ENCODE peak calls at places on chromosomes 13 and 19, in nine cellular contexts. E is breast epithelium, N is spleen, Y is A549, A is IMR-90, H is transverse colon, D is uterus, M is body of pancreas, W is adrenal gland. O is an unnamed sample.

GRCh38 chr19:1767464-1767933 is 14.2 kb downstream of the ONECUT3 start:
- DNase-seq in E (no peak), N (peak), Y (no peak), A (no peak), H (peak), D (peak), M (peak), W (peak), O (peak)

GRCh38 chr19:54137913-54138776 is 583 bp downstream of the CNOT3 start:
- DNase-seq in E (no peak), N (peak), Y (no peak), A (no peak), H (peak), D (peak), M (no peak), W (no peak), O (no peak)

GRCh38 chr13:26465514-26465913 is 92.0 kb upstream of the WASF3 start:
- DNase-seq in E (no peak), N (no peak), Y (no peak), A (no peak), H (no peak), D (no peak), M (no peak), W (no peak), O (peak)

GRCh38 chr13:21884965-21885567 is 214.2 kb downstream of the FGF9 start:
- DNase-seq in E (no peak), N (no peak), Y (no peak), A (no peak), H (no peak), D (no peak), M (no peak), W (no peak), O (no peak)

GRCh38 chr19:38952395-38953165 is 21.8 kb downstream of the MRPS12 start:
- DNase-seq in E (no peak), N (peak), Y (peak), A (peak), H (peak), D (no peak), M (peak), W (peak), O (no peak)

GRCh38 chr19:49957262-49957915 is 3.6 kb downstream of the SIGLEC11 start:
- DNase-seq in E (no peak), N (peak), Y (no peak), A (no peak), H (no peak), D (no peak), M (peak), W (peak), O (no peak)

GRCh38 chr19:50490411-50490811 is 13.8 kb upstream of the GARIN5A start:
- DNase-seq in E (no peak), N (peak), Y (no peak), A (no peak), H (no peak), D (no peak), M (no peak), W (no peak), O (peak)

GRCh38 chr13:27980280-27980998 is 8.1 kb downstream of the URAD start:
- DNase-seq in E (no peak), N (no peak), Y (no peak), A (no peak), H (peak), D (no peak), M (no peak), W (no peak), O (no peak)

GRCh38 chr19:56144396-56144795 is 3.3 kb downstream of the ZNF444 start:
- DNase-seq in E (no peak), N (no peak), Y (no peak), A (no peak), H (no peak), D (no peak), M (peak), W (no peak), O (no peak)

GRCh38 chr13:46751811-46752635 is 44.9 kb downstream of the ESD start:
- DNase-seq in E (no peak), N (peak), Y (no peak), A (peak), H (no peak), D (no peak), M (peak), W (peak), O (no peak)

GRCh38 chr19:18317998-18318800 is 4.7 kb downstream of the LSM4 start:
- DNase-seq in E (no peak), N (no peak), Y (no peak), A (no peak), H (peak), D (no peak), M (no peak), W (peak), O (peak)

GRCh38 chr19:33157906-33158305 is 26.0 kb downstream of the WDR88 start:
- DNase-seq in E (no peak), N (peak), Y (no peak), A (no peak), H (no peak), D (no peak), M (no peak), W (no peak), O (no peak)

GRCh38 chr19:46210634-46211033 is 18.9 kb upstream of the IGFL1 start:
- DNase-seq in E (no peak), N (no peak), Y (no peak), A (no peak), H (no peak), D (no peak), M (no peak), W (no peak), O (no peak)

GRCh38 chr13:66224644-66225043 is 1005.5 kb downstream of the PCDH9 start:
- DNase-seq in E (no peak), N (no peak), Y (no peak), A (no peak), H (no peak), D (no peak), M (no peak), W (no peak), O (no peak)

GRCh38 chr13:53160211-53160610 is 131.6 kb downstream of the OLFM4 start:
- DNase-seq in E (no peak), N (no peak), Y (no peak), A (no peak), H (no peak), D (no peak), M (no peak), W (no peak), O (no peak)

GRCh38 chr13:41942462-41943094 is 18.3 kb downstream of the VWA8 start:
- DNase-seq in E (no peak), N (no peak), Y (peak), A (peak), H (no peak), D (no peak), M (no peak), W (peak), O (no peak)

GRCh38 chr19:2122251-2122650 is 25.5 kb downstream of the IZUMO4 start:
- DNase-seq in E (no peak), N (peak), Y (no peak), A (no peak), H (no peak), D (no peak), M (no peak), W (no peak), O (no peak)

GRCh38 chr13:34469212-34469983 is 472.7 kb upstream of the NBEA start:
- DNase-seq in E (no peak), N (no peak), Y (peak), A (no peak), H (no peak), D (no peak), M (peak), W (no peak), O (no peak)

GRCh38 chr13:74246398-74246975 is 112.3 kb upstream of the KLF12 start:
- DNase-seq in E (no peak), N (no peak), Y (no peak), A (peak), H (no peak), D (peak), M (no peak), W (peak), O (no peak)

GRCh38 chr19:19386373-19386869 is 19.1 kb upstream of the GATAD2A start:
- DNase-seq in E (no peak), N (peak), Y (no peak), A (no peak), H (peak), D (no peak), M (no peak), W (no peak), O (no peak)
- H3K4me3 ChIP-seq in E (peak), N (peak), Y (peak), A (peak), H (peak), D (peak), M (peak), W (no peak), O (peak)

DNA sequence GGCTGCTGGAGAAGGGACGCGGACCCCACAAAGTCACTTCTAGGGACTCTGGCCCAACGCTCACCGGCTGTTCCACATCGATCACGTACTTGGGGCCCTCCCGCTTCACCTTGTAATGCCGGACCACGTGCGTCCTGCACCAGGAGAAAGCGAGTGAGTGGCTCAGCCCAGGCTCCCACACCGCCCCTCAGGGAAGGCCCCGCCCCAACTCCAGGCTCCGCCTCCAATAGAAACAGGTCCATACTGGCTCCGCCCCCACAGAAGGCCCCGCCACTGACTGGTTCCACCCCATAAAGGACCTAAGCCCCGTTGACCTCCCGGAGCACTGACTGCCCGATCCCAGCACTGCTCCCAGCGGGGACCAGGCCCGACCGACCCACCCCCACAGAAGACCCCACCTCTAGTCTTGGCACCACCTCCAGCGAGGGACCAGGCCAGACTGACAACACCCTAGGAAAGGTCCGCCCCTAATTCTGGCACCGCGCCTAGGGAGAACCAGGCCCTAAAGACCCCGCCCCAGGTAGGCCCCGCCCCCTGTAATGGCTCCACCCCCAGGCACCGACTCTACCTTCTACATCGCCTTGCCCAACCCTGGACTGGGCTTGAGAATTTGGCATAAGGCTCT is 11.3 kb downstream of the STAP2 start:
- DNase-seq in E (peak), N (peak), Y (peak), A (peak), H (peak), D (peak), M (peak), W (peak), O (peak)
- TF ChIP-seq POLR2A in E (no peak), N (no peak), Y (no peak), A (no peak), H (no peak), D (no peak), M (no peak), W (no peak), O (no peak)

DNA sequence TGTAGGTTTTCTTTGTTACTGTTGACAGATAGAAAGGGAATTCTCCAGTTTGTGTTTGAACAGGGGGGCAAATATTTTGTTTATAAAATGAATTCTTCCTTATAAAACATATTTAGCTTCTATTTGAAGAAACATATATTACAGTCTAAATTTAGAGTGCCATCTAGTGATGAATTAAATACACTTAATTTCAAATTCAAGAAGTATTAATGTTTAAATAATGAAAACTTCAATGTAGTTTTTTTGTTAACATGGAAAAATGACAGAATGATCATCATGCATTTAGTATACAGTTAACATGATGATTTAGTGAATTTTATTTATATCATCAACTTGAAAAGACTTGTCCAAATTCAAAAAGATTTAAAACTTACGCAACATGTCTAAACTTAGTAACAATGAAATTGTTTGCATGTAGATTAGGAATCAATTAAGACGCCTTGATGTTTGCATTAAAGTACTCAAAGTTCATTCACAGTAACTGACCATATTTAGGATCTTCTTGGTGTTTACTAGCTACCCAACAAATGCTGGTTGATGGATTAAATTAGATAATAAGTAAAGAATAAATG is 765.9 kb upstream of the SLITRK1 start:
- DNase-seq in E (no peak), N (no peak), Y (no peak), A (no peak), H (no peak), D (no peak), M (no peak), W (no peak), O (no peak)
- H3K27ac ChIP-seq in E (no peak), N (no peak), Y (no peak), A (no peak), H (no peak), D (no peak), M (no peak), W (no peak), O (no peak)

DNA sequence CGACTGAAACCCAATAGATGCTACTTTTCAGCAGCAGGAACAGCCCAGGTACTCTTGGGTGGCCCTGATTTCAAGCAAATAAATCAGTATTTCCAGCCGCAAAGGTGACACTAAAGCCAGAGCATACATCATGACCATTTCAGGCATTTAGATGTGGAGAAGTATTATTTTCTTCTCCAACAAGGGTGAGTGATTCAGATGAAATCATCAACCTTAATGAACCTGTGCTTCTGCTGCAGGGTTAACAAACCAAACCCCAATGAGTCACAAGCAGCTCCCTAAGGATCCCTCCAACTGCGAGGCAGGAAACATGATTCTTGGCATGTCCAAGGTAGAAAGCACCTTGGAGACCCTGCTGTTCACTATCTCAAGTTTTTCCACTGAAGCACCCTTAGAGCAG is 32.7 kb downstream of the MBNL2 start:
- DNase-seq in E (no peak), N (no peak), Y (peak), A (peak), H (no peak), D (no peak), M (no peak), W (no peak), O (no peak)
- H3K4me3 ChIP-seq in E (no peak), N (no peak), Y (no peak), A (no peak), H (no peak), D (no peak), M (no peak), W (no peak), O (no peak)

DNA sequence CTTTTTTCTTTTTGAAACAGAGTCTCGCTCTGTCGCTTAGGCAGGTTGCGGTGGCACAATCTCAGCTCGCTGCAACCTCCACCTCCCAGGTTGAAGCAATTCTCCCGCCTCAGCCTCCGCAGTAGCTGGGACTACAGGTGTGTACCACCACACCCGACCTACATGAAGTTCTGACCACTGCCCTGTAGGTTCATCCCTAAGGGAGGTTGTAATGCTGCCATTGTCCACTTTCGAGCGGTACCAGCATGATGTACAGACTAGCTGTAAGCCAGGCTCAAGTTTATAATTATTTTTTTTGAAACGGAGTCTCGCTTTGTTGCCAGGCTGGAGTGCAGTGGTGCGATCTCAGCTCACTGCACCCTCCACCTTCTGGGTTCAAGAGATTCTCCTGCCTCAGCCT is 11.6 kb upstream of the COX7A1 start:
- DNase-seq in E (no peak), N (peak), Y (no peak), A (no peak), H (no peak), D (no peak), M (no peak), W (no peak), O (no peak)
- TF ChIP-seq POLR2A in E (no peak), N (no peak), Y (no peak), A (no peak), H (no peak), D (no peak), M (no peak), W (no peak), O (no peak)

GRCh38 chr13:99083976-99084375 is 106.1 kb upstream of the DOCK9 start:
- DNase-seq in E (no peak), N (no peak), Y (no peak), A (no peak), H (no peak), D (no peak), M (peak), W (no peak), O (no peak)
- H3K27ac ChIP-seq in E (no peak), N (no peak), Y (no peak), A (no peak), H (no peak), D (no peak), M (peak), W (no peak), O (no peak)

GRCh38 chr13:111554539-111555267 is 234.3 kb downstream of the TEX29 start:
- DNase-seq in E (no peak), N (peak), Y (no peak), A (no peak), H (no peak), D (no peak), M (no peak), W (no peak), O (no peak)
- H3K4me3 ChIP-seq in E (no peak), N (no peak), Y (no peak), A (no peak), H (no peak), D (no peak), M (no peak), W (no peak), O (no peak)

O was measured in heart left ventricle.